ENCODE peak calls at places on chromosomes 2 and 18, in eight cellular contexts. One of them, this sample, is unnamed.

GRCh38 chr2:113253453-113253852 is 25.3 kb downstream of the PAX8 start:
- DNase-seq in A549: no peak
- DNase-seq in fibroblast of lung: no peak
- DNase-seq in kidney: no peak
- DNase-seq in right lobe of liver: no peak
- DNase-seq in endodermal cell: no peak
- DNase-seq in dorsolateral prefrontal cortex: no peak
- DNase-seq in PC-3: peak
- DNase-seq in this sample: no peak

GRCh38 chr2:111168528-111168929 is 47.8 kb downstream of the BCL2L11 start:
- DNase-seq in A549: peak
- DNase-seq in fibroblast of lung: peak
- DNase-seq in kidney: no peak
- DNase-seq in right lobe of liver: peak
- DNase-seq in endodermal cell: no peak
- DNase-seq in dorsolateral prefrontal cortex: no peak
- DNase-seq in PC-3: peak
- DNase-seq in this sample: no peak

GRCh38 chr2:205800804-205801203 is 118.5 kb downstream of the NRP2 start:
- DNase-seq in A549: peak
- DNase-seq in fibroblast of lung: peak
- DNase-seq in kidney: no peak
- DNase-seq in right lobe of liver: no peak
- DNase-seq in endodermal cell: no peak
- DNase-seq in dorsolateral prefrontal cortex: no peak
- DNase-seq in PC-3: no peak
- DNase-seq in this sample: peak

GRCh38 chr2:67255933-67256615 is 141.1 kb upstream of the ETAA1 start:
- DNase-seq in A549: no peak
- DNase-seq in fibroblast of lung: peak
- DNase-seq in kidney: no peak
- DNase-seq in right lobe of liver: no peak
- DNase-seq in endodermal cell: no peak
- DNase-seq in dorsolateral prefrontal cortex: no peak
- DNase-seq in PC-3: peak
- DNase-seq in this sample: no peak

GRCh38 chr18:67142604-67143003 is 373.9 kb downstream of the DSEL start:
- DNase-seq in A549: no peak
- DNase-seq in fibroblast of lung: no peak
- DNase-seq in kidney: no peak
- DNase-seq in right lobe of liver: no peak
- DNase-seq in endodermal cell: no peak
- DNase-seq in dorsolateral prefrontal cortex: no peak
- DNase-seq in PC-3: no peak
- DNase-seq in this sample: no peak

GRCh38 chr2:181570833-181571661 is 85.9 kb downstream of the CERKL start:
- DNase-seq in A549: peak
- DNase-seq in fibroblast of lung: peak
- DNase-seq in kidney: no peak
- DNase-seq in right lobe of liver: no peak
- DNase-seq in endodermal cell: no peak
- DNase-seq in dorsolateral prefrontal cortex: no peak
- DNase-seq in PC-3: no peak
- DNase-seq in this sample: no peak

GRCh38 chr2:237546040-237546875 is 20.1 kb upstream of the PRLH start:
- DNase-seq in A549: no peak
- DNase-seq in fibroblast of lung: no peak
- DNase-seq in kidney: peak
- DNase-seq in right lobe of liver: no peak
- DNase-seq in endodermal cell: no peak
- DNase-seq in dorsolateral prefrontal cortex: no peak
- DNase-seq in PC-3: no peak
- DNase-seq in this sample: no peak

GRCh38 chr2:237509905-237510304 is 22.9 kb downstream of the MLPH start:
- DNase-seq in A549: no peak
- DNase-seq in fibroblast of lung: no peak
- DNase-seq in kidney: no peak
- DNase-seq in right lobe of liver: no peak
- DNase-seq in endodermal cell: no peak
- DNase-seq in dorsolateral prefrontal cortex: no peak
- DNase-seq in PC-3: no peak
- DNase-seq in this sample: peak

GRCh38 chr2:86807462-86808275 is 17.0 kb upstream of the CD8A start:
- DNase-seq in A549: peak
- DNase-seq in fibroblast of lung: peak
- DNase-seq in kidney: peak
- DNase-seq in right lobe of liver: peak
- DNase-seq in endodermal cell: peak
- DNase-seq in dorsolateral prefrontal cortex: peak
- DNase-seq in PC-3: peak
- DNase-seq in this sample: peak

GRCh38 chr2:58532641-58533040 is 291.5 kb upstream of the FANCL start:
- DNase-seq in A549: no peak
- DNase-seq in fibroblast of lung: no peak
- DNase-seq in kidney: no peak
- DNase-seq in right lobe of liver: no peak
- DNase-seq in endodermal cell: no peak
- DNase-seq in dorsolateral prefrontal cortex: no peak
- DNase-seq in PC-3: peak
- DNase-seq in this sample: no peak

GRCh38 chr2:37618326-37618725 is 53.1 kb downstream of the CDC42EP3 start:
- DNase-seq in A549: no peak
- DNase-seq in fibroblast of lung: no peak
- DNase-seq in kidney: no peak
- DNase-seq in right lobe of liver: no peak
- DNase-seq in endodermal cell: no peak
- DNase-seq in dorsolateral prefrontal cortex: no peak
- DNase-seq in PC-3: no peak
- DNase-seq in this sample: no peak

GRCh38 chr2:231369580-231370428 is 25.7 kb upstream of the B3GNT7 start:
- DNase-seq in A549: no peak
- DNase-seq in fibroblast of lung: no peak
- DNase-seq in kidney: peak
- DNase-seq in right lobe of liver: no peak
- DNase-seq in endodermal cell: peak
- DNase-seq in dorsolateral prefrontal cortex: peak
- DNase-seq in PC-3: no peak
- DNase-seq in this sample: no peak

GRCh38 chr2:229489016-229489415 is 217.9 kb upstream of the PID1 start:
- DNase-seq in A549: peak
- DNase-seq in fibroblast of lung: peak
- DNase-seq in kidney: no peak
- DNase-seq in right lobe of liver: no peak
- DNase-seq in endodermal cell: no peak
- DNase-seq in dorsolateral prefrontal cortex: peak
- DNase-seq in PC-3: peak
- DNase-seq in this sample: no peak

GRCh38 chr2:122390406-122390805 is 635.0 kb downstream of the TSN start:
- DNase-seq in A549: no peak
- DNase-seq in fibroblast of lung: no peak
- DNase-seq in kidney: no peak
- DNase-seq in right lobe of liver: no peak
- DNase-seq in endodermal cell: no peak
- DNase-seq in dorsolateral prefrontal cortex: no peak
- DNase-seq in PC-3: peak
- DNase-seq in this sample: no peak

GRCh38 chr2:38731090-38731489 is 20.1 kb downstream of the SRSF7 start:
- DNase-seq in A549: no peak
- DNase-seq in fibroblast of lung: no peak
- DNase-seq in kidney: no peak
- DNase-seq in right lobe of liver: no peak
- DNase-seq in endodermal cell: no peak
- DNase-seq in dorsolateral prefrontal cortex: no peak
- DNase-seq in PC-3: no peak
- DNase-seq in this sample: no peak

GRCh38 chr18:10681581-10682367 is 155.9 kb downstream of the NAPG start:
- DNase-seq in A549: no peak
- DNase-seq in fibroblast of lung: no peak
- DNase-seq in kidney: peak
- DNase-seq in right lobe of liver: no peak
- DNase-seq in endodermal cell: no peak
- DNase-seq in dorsolateral prefrontal cortex: no peak
- DNase-seq in PC-3: no peak
- DNase-seq in this sample: no peak

GRCh38 chr2:96265349-96265839 is 403 bp downstream of the TMEM127 start:
- DNase-seq in A549: no peak
- DNase-seq in fibroblast of lung: no peak
- DNase-seq in kidney: no peak
- DNase-seq in right lobe of liver: peak
- DNase-seq in endodermal cell: peak
- DNase-seq in dorsolateral prefrontal cortex: peak
- DNase-seq in PC-3: no peak
- DNase-seq in this sample: no peak

GRCh38 chr2:103292570-103293265 is 530.9 kb downstream of the TMEM182 start:
- DNase-seq in A549: no peak
- DNase-seq in fibroblast of lung: no peak
- DNase-seq in kidney: no peak
- DNase-seq in right lobe of liver: no peak
- DNase-seq in endodermal cell: peak
- DNase-seq in dorsolateral prefrontal cortex: no peak
- DNase-seq in PC-3: no peak
- DNase-seq in this sample: no peak

DNA sequence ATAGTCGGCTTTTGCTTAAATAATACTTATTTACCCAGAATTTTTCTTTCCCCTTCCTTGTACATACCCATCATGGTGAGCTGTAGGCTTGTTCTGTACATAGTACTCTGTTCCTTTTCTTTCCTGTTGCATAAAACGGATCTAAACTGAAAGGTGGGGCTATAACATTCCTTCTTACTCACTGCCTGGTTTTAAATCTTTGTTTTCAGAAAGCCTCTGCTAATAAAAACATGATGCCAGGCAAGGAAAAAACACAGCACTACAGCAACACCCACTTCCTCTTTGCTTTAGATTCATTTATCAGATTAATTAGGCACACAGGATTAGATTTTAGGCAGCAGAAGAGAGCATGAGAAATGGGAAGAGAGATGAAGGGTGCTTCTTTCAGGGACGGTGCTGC is 19.6 kb upstream of the STON1 start:
- DNase-seq in A549: no peak
- DNase-seq in fibroblast of lung: no peak
- DNase-seq in kidney: no peak
- DNase-seq in right lobe of liver: no peak
- DNase-seq in endodermal cell: no peak
- DNase-seq in dorsolateral prefrontal cortex: no peak
- DNase-seq in PC-3: peak
- DNase-seq in this sample: no peak
- H3K4me3 ChIP-seq in A549: no peak
- H3K4me3 ChIP-seq in fibroblast of lung: no peak
- H3K4me3 ChIP-seq in kidney: no peak
- H3K4me3 ChIP-seq in right lobe of liver: no peak
- H3K4me3 ChIP-seq in endodermal cell: no peak
- H3K4me3 ChIP-seq in dorsolateral prefrontal cortex: no peak
- H3K4me3 ChIP-seq in PC-3: no peak
- H3K4me3 ChIP-seq in this sample: no peak

GRCh38 chr2:11863103-11863502 is 116.7 kb downstream of the LPIN1 start:
- DNase-seq in A549: no peak
- DNase-seq in fibroblast of lung: no peak
- DNase-seq in kidney: no peak
- DNase-seq in right lobe of liver: no peak
- DNase-seq in endodermal cell: no peak
- DNase-seq in dorsolateral prefrontal cortex: no peak
- DNase-seq in PC-3: no peak
- DNase-seq in this sample: no peak
- H3K27ac ChIP-seq in A549: no peak
- H3K27ac ChIP-seq in fibroblast of lung: no peak
- H3K27ac ChIP-seq in kidney: no peak
- H3K27ac ChIP-seq in right lobe of liver: no peak
- H3K27ac ChIP-seq in endodermal cell: peak
- H3K27ac ChIP-seq in dorsolateral prefrontal cortex: no peak
- H3K27ac ChIP-seq in PC-3: no peak
- H3K27ac ChIP-seq in this sample: no peak

GRCh38 chr18:46097853-46098615 is at the start of gene ATP5F1A:
- DNase-seq in A549: peak
- DNase-seq in fibroblast of lung: peak
- DNase-seq in kidney: peak
- DNase-seq in right lobe of liver: peak
- DNase-seq in endodermal cell: peak
- DNase-seq in dorsolateral prefrontal cortex: peak
- DNase-seq in PC-3: peak
- DNase-seq in this sample: peak
- TF ChIP-seq CTCF in A549: no peak
- TF ChIP-seq CTCF in fibroblast of lung: no peak
- TF ChIP-seq CTCF in kidney: no peak
- TF ChIP-seq CTCF in right lobe of liver: no peak
- TF ChIP-seq CTCF in endodermal cell: no peak
- TF ChIP-seq CTCF in dorsolateral prefrontal cortex: no peak
- TF ChIP-seq CTCF in PC-3: no peak
- TF ChIP-seq CTCF in this sample: no peak

DNA sequence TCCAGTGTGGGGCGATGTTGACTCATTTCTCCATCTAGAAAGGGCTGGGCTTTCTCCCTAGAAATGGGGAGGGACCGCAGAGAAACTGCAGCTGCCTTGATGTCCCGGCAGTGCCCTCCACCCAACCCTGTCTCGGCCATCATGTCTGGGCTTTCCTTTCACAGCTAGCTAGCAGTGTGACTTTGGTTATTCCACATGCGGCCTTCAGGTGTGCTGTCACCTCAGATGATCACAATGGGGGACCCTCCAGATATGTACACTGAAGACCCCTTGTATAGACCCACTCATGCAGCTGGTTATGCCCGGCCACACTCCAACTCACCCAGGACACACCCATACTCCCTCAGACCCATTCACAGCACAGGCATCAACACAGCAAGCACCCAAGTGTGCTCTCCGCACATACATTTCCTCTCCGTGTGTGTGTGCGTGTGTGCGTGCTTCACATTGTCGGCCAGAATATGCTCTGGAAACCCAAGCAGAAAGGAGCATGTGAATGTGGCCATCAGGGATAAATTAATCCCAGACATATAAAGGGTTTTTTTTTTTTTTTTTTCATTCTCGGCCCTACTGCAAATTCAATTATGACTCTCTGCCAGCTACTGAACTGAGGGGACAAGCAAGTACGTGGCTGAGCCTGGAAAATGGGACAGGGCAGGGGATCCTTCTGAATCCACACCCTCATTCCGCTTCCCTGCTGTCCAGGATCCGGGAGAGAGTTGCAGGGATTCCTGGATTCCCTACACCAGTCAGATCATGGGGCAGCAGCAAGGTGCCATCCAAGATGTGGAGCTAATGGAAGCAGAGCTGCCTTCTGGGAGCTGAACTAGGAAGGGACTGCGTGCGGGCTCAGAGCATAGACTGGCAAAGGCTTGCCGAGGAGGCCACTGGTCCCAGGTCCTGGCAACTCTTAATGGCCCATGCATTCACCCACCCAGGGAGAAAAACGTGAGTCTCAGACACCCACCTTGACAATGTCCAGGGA is 240.2 kb downstream of the DYSF start:
- DNase-seq in A549: no peak
- DNase-seq in fibroblast of lung: no peak
- DNase-seq in kidney: peak
- DNase-seq in right lobe of liver: peak
- DNase-seq in endodermal cell: no peak
- DNase-seq in dorsolateral prefrontal cortex: no peak
- DNase-seq in PC-3: no peak
- DNase-seq in this sample: no peak
- H3K4me3 ChIP-seq in A549: no peak
- H3K4me3 ChIP-seq in fibroblast of lung: no peak
- H3K4me3 ChIP-seq in kidney: no peak
- H3K4me3 ChIP-seq in right lobe of liver: no peak
- H3K4me3 ChIP-seq in endodermal cell: no peak
- H3K4me3 ChIP-seq in dorsolateral prefrontal cortex: no peak
- H3K4me3 ChIP-seq in PC-3: no peak
- H3K4me3 ChIP-seq in this sample: no peak